ENCODE peak calls at places on chromosomes 13 and 19, in nine cellular contexts. M is Calu3; T is pulmonary artery endothelial cell; W is nephron progenitor cell; O is GM12892; Q is activated T-helper 1 cell treated with anti-CD3 and anti-CD28 coated beads, Interleukin-12 subunit alpha, Interleukin-12 subunit beta, Interleukin-2, Interleukin-4 antibody, amounts not matched to agents 30 ng/mL and 10 ng/mL and 1 ng/mL, durations not matched to agents 14 hours and 24 hours and 36 hours; F is testis; X is activated CD4-positive, alpha-beta T cell treated with anti-CD3 and anti-CD28 coated beads, Interleukin-2, amount 50 U/mL, for 48 hours; Y is HTR-8/SVneo. C is an unnamed sample.

GRCh38 chr13:34070544-34071303 is 252.8 kb downstream of the RFC3 start:
- DNase-seq in M (no peak), T (no peak), W (no peak), O (no peak), Q (no peak), F (no peak), X (no peak), Y (no peak), C (no peak)

GRCh38 chr13:60765700-60766411 is 368.8 kb downstream of the TDRD3 start:
- DNase-seq in M (no peak), T (no peak), W (no peak), O (no peak), Q (no peak), F (no peak), X (no peak), Y (no peak), C (peak)

GRCh38 chr19:1045247-1045603 is 5.3 kb downstream of the ABCA7 start:
- DNase-seq in M (peak), T (no peak), W (peak), O (no peak), Q (peak), F (peak), X (peak), Y (no peak), C (peak)

GRCh38 chr13:42740753-42741152 is 40.6 kb upstream of the FAM216B start:
- DNase-seq in M (peak), T (peak), W (no peak), O (no peak), Q (no peak), F (peak), X (no peak), Y (no peak), C (no peak)

GRCh38 chr19:47374876-47375693 is 26.0 kb downstream of the DHX34 start:
- DNase-seq in M (no peak), T (no peak), W (no peak), O (no peak), Q (no peak), F (no peak), X (no peak), Y (no peak), C (no peak)

GRCh38 chr19:7494416-7495098 is 5.7 kb upstream of the PEX11G start:
- DNase-seq in M (no peak), T (no peak), W (peak), O (no peak), Q (no peak), F (peak), X (no peak), Y (no peak), C (no peak)

GRCh38 chr19:15467734-15468214 is 3.4 kb upstream of the RASAL3 start:
- DNase-seq in M (no peak), T (no peak), W (no peak), O (no peak), Q (no peak), F (no peak), X (no peak), Y (no peak), C (no peak)

GRCh38 chr13:114328595-114328994 is 14.3 kb downstream of the CHAMP1 start:
- DNase-seq in M (no peak), T (no peak), W (no peak), O (no peak), Q (no peak), F (no peak), X (no peak), Y (no peak), C (no peak)

GRCh38 chr19:55209430-55210119 is at the start of gene PTPRH:
- DNase-seq in M (peak), T (no peak), W (no peak), O (no peak), Q (no peak), F (no peak), X (no peak), Y (no peak), C (no peak)

GRCh38 chr13:99033814-99034213 is 56.0 kb upstream of the DOCK9 start:
- DNase-seq in M (no peak), T (no peak), W (no peak), O (no peak), Q (no peak), F (no peak), X (no peak), Y (peak), C (peak)

GRCh38 chr13:80251403-80251802 is 89.5 kb downstream of the SPRY2 start:
- DNase-seq in M (no peak), T (no peak), W (no peak), O (no peak), Q (no peak), F (no peak), X (no peak), Y (no peak), C (no peak)

GRCh38 chr13:111337741-111338140 is 17.3 kb downstream of the TEX29 start:
- DNase-seq in M (no peak), T (no peak), W (no peak), O (no peak), Q (no peak), F (no peak), X (no peak), Y (no peak), C (no peak)

GRCh38 chr13:105334211-105334610 is 1201.3 kb downstream of the EFNB2 start:
- DNase-seq in M (no peak), T (no peak), W (no peak), O (no peak), Q (no peak), F (no peak), X (no peak), Y (no peak), C (no peak)

GRCh38 chr13:36880961-36881360 is 39.1 kb downstream of the SMAD9 start:
- DNase-seq in M (no peak), T (no peak), W (no peak), O (no peak), Q (no peak), F (no peak), X (no peak), Y (no peak), C (no peak)

GRCh38 chr19:28170066-28170465 is 1042.9 kb downstream of the UQCRFS1 start:
- DNase-seq in M (no peak), T (no peak), W (no peak), O (no peak), Q (no peak), F (no peak), X (no peak), Y (no peak), C (no peak)

GRCh38 chr19:16139752-16140151 is 3.7 kb upstream of the HSH2D start:
- DNase-seq in M (no peak), T (no peak), W (no peak), O (no peak), Q (no peak), F (no peak), X (no peak), Y (no peak), C (no peak)

GRCh38 chr13:102317593-102317992 is 84.3 kb downstream of the FGF14 start:
- DNase-seq in M (no peak), T (no peak), W (no peak), O (no peak), Q (no peak), F (peak), X (no peak), Y (no peak), C (no peak)

GRCh38 chr19:45477216-45477615 is 9.4 kb downstream of the FOSB start:
- DNase-seq in M (no peak), T (no peak), W (no peak), O (no peak), Q (no peak), F (no peak), X (no peak), Y (no peak), C (no peak)

GRCh38 chr13:32117696-32118095 is 86.1 kb downstream of the FRY start:
- DNase-seq in M (no peak), T (no peak), W (no peak), O (no peak), Q (no peak), F (peak), X (no peak), Y (no peak), C (no peak)

GRCh38 chr19:39501340-39501739 is 2.6 kb downstream of the DLL3 start:
- DNase-seq in M (no peak), T (no peak), W (no peak), O (no peak), Q (no peak), F (no peak), X (no peak), Y (no peak), C (no peak)

GRCh38 chr13:29561918-29562317 is 33.6 kb downstream of the SLC7A1 start:
- DNase-seq in M (no peak), T (no peak), W (no peak), O (no peak), Q (no peak), F (no peak), X (no peak), Y (peak), C (no peak)

GRCh38 chr19:33458171-33458633 is 63.4 kb downstream of the PEPD start:
- DNase-seq in M (no peak), T (no peak), W (no peak), O (no peak), Q (no peak), F (no peak), X (no peak), Y (no peak), C (no peak)

GRCh38 chr13:32045963-32046785 is 14.6 kb downstream of the FRY start:
- DNase-seq in M (peak), T (no peak), W (no peak), O (no peak), Q (peak), F (no peak), X (no peak), Y (no peak), C (no peak)

GRCh38 chr19:55133639-55134444 is 15.2 kb downstream of the TNNT1 start:
- DNase-seq in M (no peak), T (no peak), W (no peak), O (no peak), Q (no peak), F (no peak), X (no peak), Y (no peak), C (no peak)

GRCh38 chr19:41699231-41699967 is 9.0 kb upstream of the CEACAM5 start:
- DNase-seq in M (peak), T (no peak), W (no peak), O (no peak), Q (no peak), F (no peak), X (no peak), Y (no peak), C (no peak)

GRCh38 chr19:30046522-30046921 is 104.5 kb downstream of the URI1 start:
- DNase-seq in M (no peak), T (no peak), W (no peak), O (no peak), Q (no peak), F (no peak), X (no peak), Y (no peak), C (peak)

GRCh38 chr13:95067303-95067702 is 233.9 kb downstream of the ABCC4 start:
- DNase-seq in M (no peak), T (no peak), W (no peak), O (no peak), Q (no peak), F (no peak), X (no peak), Y (no peak), C (no peak)

GRCh38 chr19:13984875-13985741 is 21.0 kb downstream of the RFX1 start:
- DNase-seq in M (no peak), T (no peak), W (no peak), O (no peak), Q (no peak), F (no peak), X (peak), Y (no peak), C (no peak)

GRCh38 chr13:91154553-91154952 is 192.9 kb upstream of the MIR17HG start:
- DNase-seq in M (no peak), T (no peak), W (no peak), O (no peak), Q (no peak), F (no peak), X (no peak), Y (no peak), C (no peak)

GRCh38 chr19:34274284-34274826 is 20.0 kb downstream of the GARRE1 start:
- DNase-seq in M (no peak), T (no peak), W (no peak), O (no peak), Q (no peak), F (no peak), X (no peak), Y (peak), C (no peak)

GRCh38 chr13:65456150-65456912 is 1773.8 kb downstream of the PCDH9 start:
- DNase-seq in M (no peak), T (no peak), W (no peak), O (no peak), Q (no peak), F (no peak), X (no peak), Y (no peak), C (no peak)

GRCh38 chr19:6828306-6828697 is 55.8 kb downstream of the VAV1 start:
- DNase-seq in M (peak), T (no peak), W (no peak), O (no peak), Q (no peak), F (no peak), X (no peak), Y (peak), C (no peak)

GRCh38 chr13:32206097-32206740 is 108.9 kb downstream of the ZAR1L start:
- DNase-seq in M (no peak), T (no peak), W (no peak), O (no peak), Q (no peak), F (no peak), X (no peak), Y (no peak), C (no peak)

GRCh38 chr19:46579286-46579944 is 21.7 kb upstream of the CALM3 start:
- DNase-seq in M (no peak), T (no peak), W (peak), O (no peak), Q (no peak), F (peak), X (peak), Y (no peak), C (no peak)

GRCh38 chr19:45104658-45105384 is 11.8 kb downstream of the PPP1R37 start:
- DNase-seq in M (no peak), T (no peak), W (no peak), O (no peak), Q (no peak), F (no peak), X (no peak), Y (no peak), C (no peak)

GRCh38 chr19:887599-887998 is 5.4 kb downstream of the MED16 start:
- DNase-seq in M (no peak), T (no peak), W (no peak), O (no peak), Q (no peak), F (no peak), X (no peak), Y (no peak), C (no peak)

C was measured in NCI-H460.